ENCODE peak calls at places on chromosomes 11 and 22, in nine cellular contexts. M is fibroblast of lung; B is left ventricle myocardium inferior; O is CD8-positive, alpha-beta memory T cell; L is heart left ventricle; T is aorta; G is neural progenitor cell; E is upper lobe of right lung; C is naive thymus-derived CD4-positive, alpha-beta T cell. P is an unnamed sample.
A peak's percentile ranks its signal among the peaks of the same experiment; 100 is the strongest.

GRCh38 chr11:72075109-72075508 is 5.2 kb downstream of the NUMA1 start:
- DNase-seq in B (no peak), L (no peak), M (no peak), C (no peak), E (no peak), O (no peak), T (peak; percentile 57), G (peak; percentile 26), P (no peak)

GRCh38 chr22:32103648-32104326 is 55.3 kb downstream of the C22orf42 start:
- DNase-seq in O (peak; percentile 18), M (peak; percentile 22), T (no peak), G (no peak), C (peak; percentile 11), L (no peak), B (no peak), E (no peak), P (no peak)

GRCh38 chr11:85874265-85874664 is 19.1 kb downstream of the CCDC83 start:
- DNase-seq in C (no peak), B (no peak), G (no peak), L (no peak), O (no peak), E (no peak), M (no peak), T (no peak), P (no peak)

GRCh38 chr11:33557201-33557600 is 143.4 kb downstream of the C11orf91 start:
- DNase-seq in G (no peak), T (no peak), B (no peak), C (no peak), L (no peak), E (no peak), M (no peak), O (no peak), P (peak; percentile 97)

GRCh38 chr11:120358729-120359128 is 22.5 kb downstream of the ARHGEF12 start:
- DNase-seq in T (no peak), E (no peak), B (no peak), C (no peak), M (no peak), G (no peak), L (no peak), O (no peak), P (no peak)

GRCh38 chr11:63667993-63668392 is 3.2 kb downstream of the ATL3 start:
- DNase-seq in G (no peak), B (no peak), O (no peak), L (no peak), T (no peak), C (no peak), E (no peak), M (peak; percentile 96), P (peak; percentile 99)

GRCh38 chr11:103326070-103326794 is 217.0 kb downstream of the DYNC2H1 start:
- DNase-seq in O (peak; percentile 22), E (no peak), L (no peak), C (peak; percentile 10), M (peak; percentile 83), G (peak; percentile 69), T (peak; percentile 46), B (no peak), P (peak; percentile 21)

GRCh38 chr11:77619576-77620198 is 17.9 kb downstream of the CLNS1A start:
- DNase-seq in G (peak; percentile 80), B (no peak), M (peak; percentile 67), E (no peak), O (peak; percentile 5), T (no peak), L (no peak), C (peak; percentile 47), P (peak; percentile 51)

GRCh38 chr11:10727259-10727851 is 23.7 kb upstream of the CTR9 start:
- DNase-seq in B (no peak), M (peak; percentile 28), E (no peak), O (no peak), C (no peak), G (no peak), L (no peak), T (no peak), P (no peak)

GRCh38 chr11:73141309-73142127 is 600 bp downstream of the FCHSD2 start:
- DNase-seq in C (peak; percentile 45), B (peak; percentile 83), E (peak; percentile 90), T (peak; percentile 89), M (peak; percentile 76), L (peak; percentile 84), G (peak; percentile 90), O (peak; percentile 40), P (peak; percentile 28)

GRCh38 chr11:69546735-69547370 is 65.4 kb downstream of the LINC01488 start:
- DNase-seq in M (no peak), O (no peak), L (no peak), T (peak; percentile 12), C (no peak), B (no peak), E (peak; percentile 18), G (no peak), P (no peak)

GRCh38 chr22:32281092-32281491 is 25.9 kb upstream of the SLC5A4 start:
- DNase-seq in E (no peak), C (no peak), M (no peak), L (no peak), G (no peak), B (no peak), T (no peak), O (no peak), P (peak; percentile 85)

GRCh38 chr22:38938925-38939324 is 18.5 kb upstream of the APOBEC3A start:
- DNase-seq in O (no peak), C (no peak), B (no peak), L (no peak), E (peak; percentile 28), T (no peak), G (no peak), M (no peak), P (no peak)

GRCh38 chr11:4123218-4123617 is 28.6 kb downstream of the RRM1 start:
- DNase-seq in M (no peak), T (no peak), G (no peak), O (no peak), L (no peak), C (no peak), E (no peak), B (no peak), P (no peak)

GRCh38 chr11:31687256-31687655 is 123.9 kb downstream of the PAX6 start:
- DNase-seq in O (no peak), B (no peak), L (no peak), T (no peak), M (peak; percentile 9), G (no peak), C (no peak), E (no peak), P (no peak)

GRCh38 chr11:19814421-19814820 is 101.8 kb downstream of the NAV2 start:
- DNase-seq in E (no peak), C (no peak), O (no peak), B (no peak), T (no peak), M (no peak), G (no peak), L (no peak), P (no peak)

GRCh38 chr11:1839204-1839923 is 583 bp downstream of the TNNI2 start:
- DNase-seq in M (no peak), L (no peak), C (no peak), O (no peak), G (no peak), E (no peak), B (peak; percentile 13), T (no peak), P (no peak)
- H3K4me1 ChIP-seq in M (no peaks in the 10 kb centered on the region), L (peaks cover 12% of the 10 kb centered on the region), C (peaks cover 9% of the 10 kb centered on the region), O (peaks cover 25% of the 10 kb centered on the region), G (peaks cover 5% of the 10 kb centered on the region), E (peaks cover 17% of the 10 kb centered on the region), B (peaks cover 48% of the 10 kb centered on the region), T (no peaks in the 10 kb centered on the region), P (peaks cover 31% of the 10 kb centered on the region)

DNA sequence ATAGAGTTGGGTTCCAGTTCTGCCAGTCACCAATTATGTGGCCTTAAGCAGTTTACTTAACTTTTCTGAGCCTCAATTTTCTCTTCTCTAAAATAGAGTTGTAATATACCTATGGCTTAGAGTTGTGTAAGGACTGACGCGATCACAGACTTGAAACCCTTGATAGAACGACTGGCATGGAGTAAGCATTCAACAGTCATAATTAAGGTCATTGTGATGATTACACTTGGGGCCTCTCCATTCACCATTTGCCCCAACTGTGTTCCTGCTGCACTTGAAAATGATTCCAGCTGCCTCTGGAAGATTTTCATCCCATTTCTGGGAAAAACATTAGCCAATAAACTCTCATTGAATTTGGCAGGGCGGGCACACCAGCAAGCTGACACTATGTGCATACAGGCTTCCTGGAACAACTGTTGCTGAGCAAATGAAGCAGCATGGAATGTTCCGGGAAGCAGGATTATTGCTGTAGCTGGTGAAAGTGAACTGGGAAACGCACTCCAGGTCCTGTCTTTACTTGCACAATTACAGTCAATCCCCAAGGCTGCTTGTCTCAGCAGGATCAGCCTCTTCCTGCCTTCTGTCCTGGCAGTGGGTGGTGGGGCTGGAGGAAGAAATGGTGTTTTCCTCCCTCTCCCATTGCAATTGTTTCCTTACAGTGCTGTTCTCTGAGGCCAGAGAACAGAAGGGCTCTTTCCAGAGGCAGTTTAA is 19.6 kb downstream of the CD44 start:
- DNase-seq in O (no peak), B (no peak), C (no peak), T (peak; percentile 50), G (no peak), M (peak; percentile 72), L (peak; percentile 35), E (no peak), P (peak; percentile 83)
- H3K4me1 ChIP-seq in O (peaks cover 99% of the 10 kb centered on the region), B (peaks cover 40% of the 10 kb centered on the region), C (peaks cover 98% of the 10 kb centered on the region), T (peaks cover 9% of the 10 kb centered on the region), G (peaks cover 16% of the 10 kb centered on the region), M (peaks cover 37% of the 10 kb centered on the region), L (peaks cover 18% of the 10 kb centered on the region), E (peaks cover 66% of the 10 kb centered on the region), P (peaks cover 88% of the 10 kb centered on the region)

GRCh38 chr11:114138411-114138810 is 78.9 kb downstream of the ZBTB16 start:
- DNase-seq in T (no peak), M (no peak), L (no peak), E (no peak), G (no peak), B (no peak), C (no peak), O (no peak), P (no peak)

GRCh38 chr11:114137838-114138237 is 78.3 kb downstream of the ZBTB16 start:
- DNase-seq in G (no peak), M (no peak), E (no peak), B (peak; percentile 57), L (no peak), C (no peak), O (no peak), T (no peak), P (no peak)

GRCh38 chr11:114142646-114143045 is 83.1 kb downstream of the ZBTB16 start:
- DNase-seq in B (no peak), T (no peak), M (no peak), G (no peak), L (no peak), C (no peak), O (no peak), E (no peak), P (no peak)

GRCh38 chr11:114141863-114142590 is 82.5 kb downstream of the ZBTB16 start:
- DNase-seq in C (no peak), O (no peak), G (no peak), L (no peak), T (no peak), M (no peak), B (no peak), E (no peak), P (no peak)

GRCh38 chr11:114140826-114141225 is 81.3 kb downstream of the ZBTB16 start:
- DNase-seq in L (no peak), G (no peak), T (no peak), C (no peak), E (no peak), B (no peak), M (no peak), O (no peak), P (no peak)
- H3K4me1 ChIP-seq in L (peaks cover 85% of the 10 kb centered on the region), G (peaks cover 52% of the 10 kb centered on the region), T (peaks cover 16% of the 10 kb centered on the region), C (peaks cover 8% of the 10 kb centered on the region), E (peaks cover 84% of the 10 kb centered on the region), B (peaks cover 100% of the 10 kb centered on the region), M (no peaks in the 10 kb centered on the region), O (peaks cover 18% of the 10 kb centered on the region), P (no peaks in the 10 kb centered on the region)

GRCh38 chr22:26481694-26482093 is 1.9 kb downstream of the HPS4 start:
- DNase-seq in M (no peak), L (no peak), B (no peak), E (no peak), O (no peak), T (no peak), C (no peak), G (no peak), P (no peak)
- H3K4me1 ChIP-seq in M (peaks cover 9% of the 10 kb centered on the region), L (peaks cover 57% of the 10 kb centered on the region), B (peaks cover 73% of the 10 kb centered on the region), E (peaks cover 58% of the 10 kb centered on the region), O (peaks cover 57% of the 10 kb centered on the region), T (peaks cover 2% of the 10 kb centered on the region), C (peaks cover 48% of the 10 kb centered on the region), G (peaks cover 25% of the 10 kb centered on the region), P (peaks cover 16% of the 10 kb centered on the region)

P was measured in foreskin keratinocyte.